ENCODE peak calls at places on chromosomes 16 and 17, in four cellular contexts. L, D, U and V are unnamed samples.

GRCh38 chr17:16989230-16989952 is 17.5 kb upstream of the TNFRSF13B start:
- DNase-seq in L (no peak), D (no peak), U (no peak), V (no peak)

GRCh38 chr17:68600123-68600880 is 865 bp downstream of the FAM20A start:
- DNase-seq in L (no peak), D (no peak), U (peak), V (peak)

GRCh38 chr17:68511671-68512246 is 471 bp upstream of the PRKAR1A start:
- DNase-seq in L (peak), D (peak), U (peak), V (peak)

GRCh38 chr17:43517615-43518386 is 28.3 kb downstream of the ETV4 start:
- DNase-seq in L (no peak), D (no peak), U (no peak), V (no peak)

GRCh38 chr17:5874486-5874885 is 195.7 kb upstream of the WSCD1 start:
- DNase-seq in L (no peak), D (no peak), U (no peak), V (no peak)

GRCh38 chr16:74107795-74108610 is 188.6 kb upstream of the PSMD7 start:
- DNase-seq in L (peak), D (no peak), U (peak), V (peak)

GRCh38 chr17:80029235-80029974 is 6.3 kb downstream of the TBC1D16 start:
- DNase-seq in L (no peak), D (peak), U (peak), V (no peak)

GRCh38 chr16:81738831-81739496 is 40.1 kb upstream of the PLCG2 start:
- DNase-seq in L (no peak), D (no peak), U (no peak), V (no peak)

GRCh38 chr17:41666336-41666680 is 22.4 kb upstream of the EIF1 start:
- DNase-seq in L (no peak), D (peak), U (no peak), V (no peak)

GRCh38 chr17:65975878-65976277 is 216.1 kb downstream of the CEP112 start:
- DNase-seq in L (no peak), D (no peak), U (no peak), V (no peak)

GRCh38 chr17:77186141-77186604 is 45.4 kb downstream of the SEC14L1 start:
- DNase-seq in L (no peak), D (no peak), U (no peak), V (no peak)

GRCh38 chr16:75745823-75746222 is 19.5 kb upstream of the CPHXL start:
- DNase-seq in L (no peak), D (no peak), U (no peak), V (no peak)

GRCh38 chr16:2592786-2593185 is 55.0 kb downstream of the PDPK1 start:
- DNase-seq in L (no peak), D (no peak), U (no peak), V (no peak)

GRCh38 chr16:57133101-57133500 is 40.7 kb downstream of the CPNE2 start:
- DNase-seq in L (no peak), D (no peak), U (no peak), V (no peak)

GRCh38 chr17:8109669-8110455 is 8.5 kb downstream of the ALOXE3 start:
- DNase-seq in L (no peak), D (peak), U (peak), V (peak)

GRCh38 chr16:80948886-80949502 is 57.7 kb downstream of the CMC2 start:
- DNase-seq in L (peak), D (no peak), U (peak), V (peak)

DNA sequence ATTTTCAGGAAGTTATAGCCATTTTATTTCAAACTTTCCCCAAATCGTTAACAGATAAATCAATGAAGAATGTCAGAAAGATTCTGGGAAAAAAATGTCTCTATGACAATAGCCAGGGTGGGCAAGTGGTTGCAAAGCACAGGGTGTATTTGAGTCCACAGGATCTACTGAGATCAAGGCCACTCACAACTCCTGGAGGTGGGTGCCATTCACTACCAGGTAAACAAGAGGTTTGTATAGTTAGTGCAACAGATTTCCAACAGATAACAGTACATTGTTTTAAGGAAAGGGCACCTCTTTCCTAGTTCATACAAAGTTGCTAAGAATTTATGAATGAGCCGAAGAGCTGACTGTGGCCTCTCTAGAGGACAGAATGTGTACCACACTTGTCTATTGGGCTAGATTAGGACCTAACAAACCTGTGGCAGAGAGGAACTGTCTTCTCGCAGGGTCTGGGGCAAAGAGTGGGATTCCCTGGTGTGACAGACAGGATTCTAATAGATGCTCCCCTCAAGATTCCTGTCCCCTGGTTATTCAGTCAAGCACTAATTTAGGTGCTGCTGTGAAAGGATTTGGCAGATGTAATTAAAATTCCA is 52.0 kb upstream of the ZNF629 start:
- DNase-seq in L (no peak), D (no peak), U (no peak), V (no peak)
- TF ChIP-seq CTCF in L (peak), D (no peak), U (peak), V (peak)

GRCh38 chr17:62980842-62981241 is 14.8 kb downstream of the TANC2 start:
- DNase-seq in L (no peak), D (no peak), U (no peak), V (no peak)
- TF ChIP-seq CTCF in L (no peak), D (no peak), U (no peak), V (no peak)

GRCh38 chr16:70508752-70509151 is 14.6 kb downstream of the COG4 start:
- DNase-seq in L (no peak), D (no peak), U (no peak), V (no peak)
- TF ChIP-seq CTCF in L (peak), D (no peak), U (no peak), V (no peak)

DNA sequence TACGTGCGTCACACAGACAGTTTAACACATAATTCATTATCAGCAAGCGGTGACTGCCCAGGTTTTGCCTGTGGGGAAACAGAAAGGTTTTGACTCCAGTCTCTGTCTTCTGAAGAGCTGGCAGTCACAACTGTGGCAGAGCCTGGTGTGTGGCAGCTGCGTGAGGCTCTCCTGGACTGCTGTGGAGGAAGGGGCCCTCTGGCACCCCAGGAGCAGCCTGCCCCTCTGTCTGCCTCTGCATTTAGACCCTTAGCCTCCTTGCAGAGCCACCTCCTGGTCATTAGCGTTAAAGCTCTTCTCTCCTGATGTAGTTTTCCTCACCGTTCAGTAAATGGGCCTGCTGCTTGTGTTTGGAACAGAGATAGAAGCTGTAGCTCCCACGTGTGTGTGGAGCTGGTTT is 10.9 kb downstream of the RAB40C start:
- DNase-seq in L (no peak), D (no peak), U (no peak), V (no peak)
- TF ChIP-seq CTCF in L (peak), D (no peak), U (peak), V (peak)

GRCh38 chr17:55830699-55831098 is 79.8 kb downstream of the PCTP start:
- DNase-seq in L (no peak), D (no peak), U (no peak), V (no peak)

GRCh38 chr17:55830210-55830609 is 79.4 kb downstream of the PCTP start:
- DNase-seq in L (no peak), D (no peak), U (no peak), V (no peak)

GRCh38 chr17:55820675-55821074 is 69.8 kb downstream of the PCTP start:
- DNase-seq in L (no peak), D (no peak), U (no peak), V (no peak)

DNA sequence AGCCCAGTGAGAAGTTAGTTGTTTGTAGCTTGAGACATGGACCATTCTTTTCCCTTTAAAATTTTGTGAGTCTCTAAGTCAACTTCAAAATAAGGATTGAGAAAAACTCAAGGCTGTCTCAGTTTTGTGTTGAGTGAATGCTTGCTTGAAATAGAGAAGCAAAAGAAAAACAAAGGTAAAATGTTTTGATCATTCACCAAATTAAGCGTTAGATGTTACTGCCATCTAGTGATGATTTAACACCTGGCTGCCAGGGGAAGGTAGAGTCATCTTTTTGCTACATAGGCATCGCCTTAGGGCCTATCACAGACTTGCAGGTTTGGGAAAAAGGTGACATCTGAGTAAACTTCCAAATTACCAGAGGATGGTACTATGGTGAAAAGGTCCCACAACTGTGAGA is 74.4 kb downstream of the PCTP start:
- DNase-seq in L (no peak), D (no peak), U (no peak), V (no peak)
- TF ChIP-seq CTCF in L (peak), D (no peak), U (no peak), V (peak)

DNA sequence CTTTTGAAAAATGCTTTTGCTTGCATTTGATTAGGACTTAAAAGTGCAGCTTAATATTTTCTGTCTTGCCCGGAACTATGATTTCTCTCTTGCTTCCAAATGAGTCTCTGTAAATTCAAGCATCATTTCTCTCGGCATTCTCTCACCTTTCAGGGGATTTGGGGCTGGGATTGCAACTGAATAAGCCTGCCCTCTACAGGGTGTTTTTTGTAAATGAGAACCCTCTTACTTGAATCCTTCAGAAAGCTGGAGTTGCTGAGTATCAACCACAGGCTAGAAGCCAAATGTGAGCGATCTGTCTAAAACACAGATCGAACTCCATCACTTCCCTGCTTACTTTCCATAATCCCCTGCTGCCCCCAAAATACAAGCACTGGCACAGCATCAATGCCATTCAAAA is 234.6 kb downstream of the TMEM114 start:
- DNase-seq in L (no peak), D (no peak), U (no peak), V (no peak)
- TF ChIP-seq CTCF in L (peak), D (no peak), U (no peak), V (peak)